ENCODE peak calls at places on chromosomes 12 and 14, in seven cellular contexts. O, S, W, L, T, I and G are unnamed samples.

GRCh38 chr12:7628401-7628961 is 37.2 kb downstream of the APOBEC1 start:
- DNase-seq in O (no peak), S (no peak), W (peak), T (no peak), L (no peak), I (no peak), G (no peak)

GRCh38 chr14:61803755-61804154 is 41.5 kb downstream of the SNAPC1 start:
- DNase-seq in T (no peak), L (no peak), S (no peak), I (no peak), O (no peak), W (no peak), G (no peak)

GRCh38 chr14:61988240-61988639 is 226.0 kb downstream of the SNAPC1 start:
- DNase-seq in O (no peak), I (no peak), S (no peak), T (no peak), L (no peak), W (no peak), G (no peak)

GRCh38 chr14:77598366-77599050 is 17.9 kb downstream of the SPTLC2 start:
- DNase-seq in I (no peak), S (peak), W (no peak), L (no peak), O (no peak), T (no peak), G (no peak)

GRCh38 chr12:92539966-92540791 is 162.6 kb upstream of the PLEKHG7 start:
- DNase-seq in I (no peak), O (no peak), T (peak), W (peak), L (no peak), S (no peak), G (no peak)

GRCh38 chr12:58487280-58488141 is 432.8 kb downstream of the LRIG3 start:
- DNase-seq in S (no peak), W (no peak), I (no peak), T (no peak), O (no peak), L (no peak), G (no peak)

GRCh38 chr14:103206023-103206481 is 82.8 kb downstream of the TNFAIP2 start:
- DNase-seq in L (no peak), S (no peak), I (no peak), O (peak), T (no peak), W (no peak), G (no peak)

GRCh38 chr14:37063467-37064240 is 108.8 kb downstream of the SLC25A21 start:
- DNase-seq in S (no peak), W (no peak), O (no peak), L (no peak), T (no peak), I (no peak), G (no peak)

GRCh38 chr14:21059842-21060589 is 2.4 kb downstream of the RNASE8 start:
- DNase-seq in O (no peak), S (no peak), I (no peak), L (no peak), W (no peak), T (no peak), G (no peak)

GRCh38 chr12:77578471-77579262 is 252.0 kb upstream of the NAV3 start:
- DNase-seq in T (no peak), O (no peak), S (no peak), L (no peak), W (no peak), I (no peak), G (no peak)

GRCh38 chr14:103207404-103208072 is 84.3 kb downstream of the TNFAIP2 start:
- DNase-seq in T (no peak), L (no peak), I (no peak), O (peak), W (peak), S (no peak), G (no peak)

GRCh38 chr12:92444763-92445162 is 258.0 kb upstream of the PLEKHG7 start:
- DNase-seq in T (no peak), O (no peak), I (no peak), S (peak), W (no peak), L (no peak), G (no peak)

GRCh38 chr12:820336-820735 is 68.0 kb downstream of the WNK1 start:
- DNase-seq in L (no peak), T (no peak), I (no peak), W (no peak), S (no peak), O (no peak), G (no peak)

GRCh38 chr14:72643317-72643801 is 250.5 kb downstream of the DPF3 start:
- DNase-seq in L (no peak), W (no peak), S (no peak), I (no peak), O (no peak), T (no peak), G (no peak)

GRCh38 chr14:98138666-98139065 is 1133.3 kb downstream of the BCL11B start:
- DNase-seq in T (no peak), W (peak), S (peak), O (no peak), L (peak), I (no peak), G (no peak)

DNA sequence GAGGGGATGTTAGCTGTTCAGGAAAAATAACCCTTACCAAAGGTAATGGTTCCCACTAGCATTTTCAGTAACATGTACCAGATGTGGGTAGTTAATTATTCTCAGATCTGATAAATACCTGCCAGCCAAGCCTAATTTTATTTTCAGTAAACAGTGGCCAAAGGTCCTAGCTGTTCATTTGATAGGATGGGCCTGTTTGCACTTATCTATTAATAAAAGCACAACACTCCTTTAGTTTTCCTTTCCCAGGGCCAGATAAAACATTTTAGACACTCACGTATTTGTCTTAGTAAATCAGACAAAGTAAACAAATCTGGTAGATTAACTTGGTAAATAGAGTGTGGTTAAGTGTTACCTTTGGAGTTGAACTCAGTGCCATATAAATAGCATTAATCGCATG is 345.1 kb downstream of the RAD51B start:
- DNase-seq in I (peak), L (no peak), T (no peak), W (no peak), S (no peak), O (no peak), G (no peak)
- H3K27ac ChIP-seq in I (peak), L (peak), T (peak), W (no peak), S (peak), O (peak), G (no peak)

GRCh38 chr12:11651377-11651776 is 1.9 kb downstream of the ETV6 start:
- DNase-seq in W (no peak), L (no peak), S (no peak), I (no peak), T (no peak), O (no peak), G (no peak)

GRCh38 chr12:11651785-11652184 is 2.3 kb downstream of the ETV6 start:
- DNase-seq in S (peak), L (no peak), W (no peak), I (no peak), O (no peak), T (no peak), G (no peak)

GRCh38 chr12:11650697-11651281 is 1.3 kb downstream of the ETV6 start:
- DNase-seq in W (no peak), I (peak), T (no peak), L (no peak), O (no peak), S (peak), G (peak)

GRCh38 chr12:11649413-11650278 is at the start of gene ETV6:
- DNase-seq in O (peak), T (peak), L (peak), S (peak), W (peak), I (peak), G (peak)

GRCh38 chr12:11650279-11650696 is 814 bp downstream of the ETV6 start:
- DNase-seq in W (peak), I (no peak), S (peak), L (peak), O (no peak), T (no peak), G (no peak)
- TF ChIP-seq POLR2AphosphoS5 in W (no peak), I (no peak), S (no peak), L (no peak), O (no peak), T (no peak), G (no peak)

DNA sequence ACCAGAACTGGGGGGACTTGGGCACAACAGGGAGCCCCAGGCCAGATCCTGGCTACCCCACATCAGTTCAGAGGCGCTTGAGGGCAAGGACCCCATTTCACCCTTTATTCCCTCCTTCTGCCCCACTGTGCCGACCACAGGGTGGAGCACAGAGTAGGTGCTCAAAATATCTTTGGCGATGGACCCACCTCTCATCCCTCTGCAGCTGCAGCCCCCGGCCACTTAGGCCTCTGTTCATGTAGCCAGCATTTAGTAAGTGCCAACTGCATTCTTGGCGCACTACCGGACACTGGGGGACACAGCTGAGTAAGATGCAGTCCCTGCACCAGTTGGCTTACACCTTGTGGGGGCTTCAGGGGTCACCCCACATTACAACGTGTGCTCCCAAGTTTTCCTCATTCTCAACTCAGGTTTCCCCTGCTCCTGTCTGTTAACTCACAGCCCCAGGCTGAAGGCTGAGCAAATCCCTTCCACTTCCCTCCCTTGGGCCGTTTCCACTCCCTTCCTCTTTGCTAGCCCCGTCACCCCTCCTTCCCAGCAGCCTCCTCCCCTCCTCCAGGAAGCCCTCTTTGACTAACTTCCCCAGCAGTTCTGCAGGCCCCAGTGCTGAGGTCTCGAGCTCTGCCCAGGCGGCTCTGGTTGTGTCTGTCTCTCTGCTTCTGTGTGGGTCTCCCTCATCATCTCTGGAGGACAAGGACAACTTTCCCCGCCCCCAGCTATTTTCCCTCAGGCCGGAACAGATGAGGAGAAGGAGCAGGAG is 26.5 kb downstream of the KRT80 start:
- DNase-seq in T (no peak), S (no peak), I (no peak), W (no peak), L (no peak), O (peak), G (no peak)
- H3K27ac ChIP-seq in T (peak), S (no peak), I (no peak), W (no peak), L (no peak), O (no peak), G (no peak)

GRCh38 chr14:43313719-43314118 is 1193.4 kb downstream of the FSCB start:
- DNase-seq in I (no peak), T (no peak), S (no peak), O (no peak), W (no peak), L (no peak), G (no peak)
- TF ChIP-seq POLR2AphosphoS5 in I (no peak), T (no peak), S (no peak), O (no peak), W (no peak), L (no peak), G (no peak)